ENCODE peak calls at places on chromosomes 13 and 19, in five cellular contexts. F is K562, I is H1, X is GM12878, H is HCT116. U is an unnamed sample.

GRCh38 chr19:7934766-7935165 is 8.7 kb downstream of the TIMM44 start:
- DNase-seq in F (no peak), I (no peak), X (no peak), H (no peak), U (no peak)

GRCh38 chr19:928471-929259 is 2.8 kb downstream of the ARID3A start:
- DNase-seq in F (peak), I (no peak), X (no peak), H (no peak), U (peak)

GRCh38 chr13:28820099-28821051 is at the start of gene MTUS2:
- DNase-seq in F (peak), I (peak), X (no peak), H (no peak), U (peak)

GRCh38 chr19:32296694-32297093 is 48.7 kb upstream of the ZNF507 start:
- DNase-seq in F (no peak), I (no peak), X (no peak), H (no peak), U (no peak)

GRCh38 chr19:39833160-39833463 is 850 bp downstream of the DYRK1B start:
- DNase-seq in F (no peak), I (no peak), X (no peak), H (no peak), U (no peak)

GRCh38 chr19:21566073-21566472 is 60.7 kb downstream of the ZNF429 start:
- DNase-seq in F (no peak), I (no peak), X (no peak), H (no peak), U (no peak)

GRCh38 chr19:7348587-7349230 is at the start of gene ARHGEF18:
- DNase-seq in F (no peak), I (no peak), X (peak), H (no peak), U (no peak)

GRCh38 chr13:108326318-108326717 is 56.8 kb downstream of the TNFSF13B start:
- DNase-seq in F (no peak), I (no peak), X (peak), H (no peak), U (peak)

GRCh38 chr19:21474671-21475181 is 30.7 kb upstream of the ZNF429 start:
- DNase-seq in F (no peak), I (no peak), X (no peak), H (no peak), U (peak)

GRCh38 chr13:106302011-106302410 is 233.5 kb downstream of the EFNB2 start:
- DNase-seq in F (no peak), I (no peak), X (no peak), H (no peak), U (no peak)

GRCh38 chr13:98539655-98540054 is 37.3 kb downstream of the STK24 start:
- DNase-seq in F (no peak), I (no peak), X (no peak), H (no peak), U (no peak)

GRCh38 chr19:21463449-21464105 is 41.8 kb upstream of the ZNF429 start:
- DNase-seq in F (peak), I (peak), X (no peak), H (no peak), U (peak)

GRCh38 chr19:55585658-55586339 is 5.2 kb upstream of the ZNF579 start:
- DNase-seq in F (peak), I (peak), X (no peak), H (no peak), U (no peak)

GRCh38 chr19:51325161-51325979 is 13.9 kb downstream of the IGLON5 start:
- DNase-seq in F (no peak), I (no peak), X (no peak), H (no peak), U (no peak)

GRCh38 chr19:1245884-1246816 is 2.2 kb upstream of the MIDN start:
- DNase-seq in F (no peak), I (no peak), X (no peak), H (no peak), U (no peak)

GRCh38 chr13:35500071-35500595 is 23.6 kb upstream of the MAB21L1 start:
- DNase-seq in F (no peak), I (no peak), X (no peak), H (no peak), U (no peak)

GRCh38 chr19:46818812-46819211 is 30.4 kb upstream of the SLC1A5 start:
- DNase-seq in F (peak), I (peak), X (no peak), H (no peak), U (peak)

GRCh38 chr13:29953542-29953941 is 103.1 kb upstream of the UBL3 start:
- DNase-seq in F (no peak), I (no peak), X (no peak), H (no peak), U (no peak)
- TF ChIP-seq JUND in F (no peak), I (no peak), X (no peak), H (no peak), U (no peak)

DNA sequence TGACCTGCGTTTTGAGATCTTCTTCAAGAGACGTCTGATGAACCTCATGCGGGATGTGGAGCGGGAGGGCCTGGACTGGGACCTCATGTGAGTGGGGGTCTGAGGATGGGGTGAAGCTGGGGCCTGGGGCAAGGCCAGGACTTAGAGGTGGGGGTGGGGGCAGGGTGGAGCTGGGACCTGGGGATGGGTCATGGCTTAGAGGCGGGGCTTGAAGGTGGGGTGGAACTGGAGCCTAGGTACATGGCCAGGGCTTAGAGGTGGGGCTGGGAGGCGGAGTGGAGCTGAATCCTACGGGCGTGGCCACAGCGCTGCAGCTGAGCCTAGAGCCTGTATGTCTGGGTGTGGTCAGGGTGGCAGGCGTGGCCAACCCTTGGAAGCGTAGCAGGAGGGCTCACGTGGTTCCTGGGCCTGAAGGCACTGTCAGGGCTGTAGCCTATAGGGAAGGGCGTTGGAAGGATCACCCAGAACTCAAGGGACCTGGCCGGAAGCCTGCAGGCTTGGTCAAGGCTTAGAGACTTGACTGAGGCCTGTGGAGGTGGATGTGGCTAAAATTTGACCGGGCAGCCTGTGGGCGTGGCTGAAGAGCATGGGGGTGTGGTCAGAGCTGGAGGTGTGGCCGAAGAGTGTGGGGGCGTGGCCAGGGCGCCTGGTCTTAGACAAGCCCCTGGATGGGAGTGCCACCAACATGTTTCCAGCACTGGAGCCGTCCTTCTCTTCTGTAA is 24.2 kb downstream of the COLGALT1 start:
- DNase-seq in F (peak), I (peak), X (no peak), H (peak), U (peak)
- TF ChIP-seq JUND in F (no peak), I (no peak), X (no peak), H (no peak), U (no peak)

GRCh38 chr19:33610588-33610987 is 11.2 kb upstream of the CHST8 start:
- DNase-seq in F (no peak), I (no peak), X (no peak), H (no peak), U (no peak)
- TF ChIP-seq JUND in F (no peak), I (no peak), X (no peak), H (no peak), U (no peak)

DNA sequence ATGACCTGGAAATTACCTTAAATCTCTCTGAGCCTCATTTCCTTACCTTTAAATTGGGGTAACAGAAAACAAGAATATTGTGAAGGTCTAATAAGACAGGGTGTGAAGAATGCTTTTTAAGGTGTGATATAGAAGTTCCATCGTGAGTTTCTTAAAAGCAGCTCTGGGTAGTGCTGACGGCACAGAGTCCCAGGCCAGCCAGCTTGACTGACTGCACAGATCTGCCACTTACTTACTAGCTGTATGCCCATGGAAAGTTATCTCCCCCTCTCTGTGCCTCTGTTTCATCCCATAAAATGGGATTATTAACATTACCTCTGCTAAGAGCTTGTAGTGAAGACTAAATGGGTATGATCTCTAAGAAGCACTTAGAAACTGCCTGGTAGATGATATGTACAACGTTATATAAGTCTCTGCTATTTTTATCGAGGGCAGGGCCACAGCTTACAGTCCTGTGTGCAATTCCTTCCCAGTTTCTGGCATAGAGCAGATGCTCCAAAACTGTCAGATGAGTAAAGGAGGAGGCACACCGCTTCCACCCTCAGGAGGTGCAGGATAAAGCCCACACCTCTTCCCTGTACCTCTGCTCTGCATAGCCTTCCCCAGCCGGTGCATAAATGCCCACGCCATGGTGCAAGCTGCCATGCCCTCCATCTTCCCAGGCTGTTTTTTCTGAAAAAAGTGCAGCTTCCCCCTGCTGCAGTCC is 99.6 kb downstream of the MBNL2 start:
- DNase-seq in F (no peak), I (no peak), X (no peak), H (no peak), U (no peak)
- TF ChIP-seq JUND in F (no peak), I (no peak), X (no peak), H (no peak), U (no peak)

DNA sequence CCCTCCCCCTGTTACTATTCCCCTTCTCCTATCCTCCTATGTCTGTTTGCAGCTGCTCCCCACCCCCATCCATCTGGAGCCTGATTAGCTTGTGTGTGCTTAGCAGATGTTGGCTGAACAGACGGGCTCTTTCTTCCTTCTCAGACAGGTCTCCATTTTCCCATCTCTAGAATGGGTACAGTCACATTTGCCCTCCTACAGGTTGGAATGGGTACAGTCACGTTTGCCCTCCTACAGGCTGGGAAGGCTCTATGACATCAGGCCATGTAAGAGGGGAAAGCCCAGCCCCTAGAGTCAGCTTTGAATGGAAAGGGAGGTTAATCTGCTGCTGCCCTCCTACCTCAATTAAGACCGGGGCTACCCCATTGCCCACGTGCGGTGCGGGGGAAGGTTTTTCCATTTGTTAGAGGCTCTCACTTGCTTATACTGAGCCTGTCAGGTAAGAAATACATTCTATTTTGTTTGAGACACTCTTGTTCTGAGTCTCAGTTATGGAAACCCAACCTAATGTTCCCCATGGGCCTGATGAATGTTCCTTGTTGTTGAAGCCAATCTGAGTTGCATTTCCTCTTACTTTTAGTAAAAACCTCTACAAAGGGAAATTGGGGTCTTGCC is 2.2 kb upstream of the CLEC17A start:
- DNase-seq in F (peak), I (no peak), X (peak), H (no peak), U (no peak)
- TF ChIP-seq JUND in F (no peak), I (no peak), X (peak), H (no peak), U (no peak)

GRCh38 chr13:29923554-29924481 is 73.4 kb upstream of the UBL3 start:
- DNase-seq in F (peak), I (peak), X (no peak), H (peak), U (peak)
- TF ChIP-seq JUND in F (no peak), I (peak), X (no peak), H (peak), U (peak)

GRCh38 chr19:19372656-19373416 is 32.6 kb upstream of the GATAD2A start:
- DNase-seq in F (peak), I (no peak), X (no peak), H (peak), U (peak)
- TF ChIP-seq JUND in F (no peak), I (no peak), X (no peak), H (no peak), U (no peak)

GRCh38 chr13:110364081-110364480 is 57.0 kb downstream of the COL4A2 start:
- DNase-seq in F (no peak), I (no peak), X (no peak), H (no peak), U (no peak)

GRCh38 chr13:110359840-110360301 is 52.8 kb downstream of the COL4A2 start:
- DNase-seq in F (no peak), I (no peak), X (no peak), H (no peak), U (no peak)

GRCh38 chr13:110363009-110363408 is 55.9 kb downstream of the COL4A2 start:
- DNase-seq in F (no peak), I (peak), X (no peak), H (peak), U (no peak)

GRCh38 chr13:110360598-110360997 is 53.5 kb downstream of the COL4A2 start:
- DNase-seq in F (no peak), I (no peak), X (no peak), H (no peak), U (no peak)

GRCh38 chr13:110361365-110361911 is 54.4 kb downstream of the COL4A2 start:
- DNase-seq in F (no peak), I (no peak), X (no peak), H (no peak), U (no peak)
- TF ChIP-seq JUND in F (no peak), I (no peak), X (no peak), H (no peak), U (no peak)

GRCh38 chr13:26628706-26629105 is 71.2 kb downstream of the WASF3 start:
- DNase-seq in F (no peak), I (no peak), X (no peak), H (no peak), U (no peak)
- TF ChIP-seq JUND in F (no peak), I (no peak), X (no peak), H (no peak), U (no peak)